ENCODE peak calls at places on chromosomes 1 and 21, in five cellular contexts. X is DND-41, L is heart right ventricle, N is left ventricle myocardium inferior, U is GM23338. Q is an unnamed sample.

GRCh38 chr1:18328803-18329202 is 151.9 kb upstream of the KLHDC7A start:
- DNase-seq in X (no peak), L (no peak), N (no peak), U (no peak), Q (no peak)

GRCh38 chr1:221138516-221138915 is 259.3 kb downstream of the HLX start:
- DNase-seq in X (no peak), L (no peak), N (no peak), U (no peak), Q (no peak)

GRCh38 chr1:234170622-234171021 is 202.6 kb upstream of the COA6 start:
- DNase-seq in X (peak; percentile 92), L (no peak), N (no peak), U (no peak), Q (no peak)

GRCh38 chr1:110677016-110677415 is 2.3 kb upstream of the KCNA3 start:
- DNase-seq in X (no peak), L (no peak), N (no peak), U (no peak), Q (no peak)

GRCh38 chr1:31799895-31800676 is 15.7 kb downstream of the SPOCD1 start:
- DNase-seq in X (no peak), L (no peak), N (no peak), U (no peak), Q (no peak)

GRCh38 chr1:35931424-35932157 is 686 bp downstream of the AGO3 start:
- DNase-seq in X (no peak), L (peak; percentile 6), N (no peak), U (no peak), Q (no peak)

GRCh38 chr1:43997295-43997694 is 5.9 kb downstream of the CCDC24 start:
- DNase-seq in X (no peak), L (no peak), N (no peak), U (no peak), Q (no peak)

GRCh38 chr1:97364086-97364485 is 556.7 kb downstream of the DPYD start:
- DNase-seq in X (no peak), L (no peak), N (no peak), U (no peak), Q (no peak)

GRCh38 chr1:17190526-17190995 is 14.4 kb upstream of the PADI1 start:
- DNase-seq in X (no peak), L (no peak), N (no peak), U (no peak), Q (no peak)

GRCh38 chr1:89425056-89425455 is 61.2 kb downstream of the GBP6 start:
- DNase-seq in X (no peak), L (no peak), N (no peak), U (no peak), Q (no peak)

GRCh38 chr1:213061263-213061662 is 10.2 kb downstream of the RPS6KC1 start:
- DNase-seq in X (no peak), L (no peak), N (no peak), U (peak; percentile 43), Q (no peak)

GRCh38 chr1:1779691-1780597 is 1.7 kb upstream of the NADK start:
- DNase-seq in X (peak; percentile 68), L (peak; percentile 42), N (peak; percentile 55), U (peak; percentile 86), Q (peak; percentile 86)

GRCh38 chr1:61518670-61519400 is 206.1 kb downstream of the TM2D1 start:
- DNase-seq in X (no peak), L (no peak), N (no peak), U (no peak), Q (no peak)

GRCh38 chr1:247367786-247368342 is 36.2 kb upstream of the ZNF496 start:
- DNase-seq in X (no peak), L (no peak), N (no peak), U (no peak), Q (no peak)

GRCh38 chr1:44405041-44405803 is at the start of gene RNF220:
- DNase-seq in X (no peak), L (peak; percentile 70), N (peak; percentile 53), U (peak; percentile 93), Q (peak; percentile 49)

GRCh38 chr1:206555473-206555935 is 48.2 kb downstream of the RASSF5 start:
- DNase-seq in X (no peak), L (peak; percentile 32), N (peak; percentile 63), U (peak; percentile 9), Q (peak; percentile 58)

GRCh38 chr1:34827341-34827941 is 32.1 kb downstream of the SMIM12 start:
- DNase-seq in X (no peak), L (no peak), N (no peak), U (no peak), Q (no peak)

GRCh38 chr1:186059752-186060151 is 315.3 kb downstream of the TPR start:
- DNase-seq in X (no peak), L (no peak), N (no peak), U (no peak), Q (no peak)

GRCh38 chr1:15944308-15945010 is 31.4 kb downstream of the ZBTB17 start:
- DNase-seq in X (peak; percentile 6), L (no peak), N (no peak), U (peak; percentile 52), Q (no peak)

GRCh38 chr1:23843644-23844043 is 18.4 kb upstream of the HMGCL start:
- DNase-seq in X (no peak), L (no peak), N (no peak), U (no peak), Q (no peak)

GRCh38 chr1:226731257-226731893 is 7.7 kb downstream of the ITPKB start:
- DNase-seq in X (no peak), L (no peak), N (no peak), U (no peak), Q (no peak)

GRCh38 chr1:63323866-63324778 is 1.8 kb downstream of the FOXD3 start:
- DNase-seq in X (no peak), L (no peak), N (no peak), U (peak; percentile 65), Q (no peak)

GRCh38 chr1:223129229-223129851 is 13.7 kb downstream of the TLR5 start:
- DNase-seq in X (no peak), L (peak; percentile 75), N (peak; percentile 80), U (peak; percentile 86), Q (peak; percentile 59)

GRCh38 chr1:98659879-98660278 is 1.6 kb upstream of the SNX7 start:
- DNase-seq in X (no peak), L (no peak), N (no peak), U (no peak), Q (no peak)

GRCh38 chr1:101344745-101345144 is 107.9 kb downstream of the S1PR1 start:
- DNase-seq in X (no peak), L (no peak), N (no peak), U (no peak), Q (no peak)

DNA sequence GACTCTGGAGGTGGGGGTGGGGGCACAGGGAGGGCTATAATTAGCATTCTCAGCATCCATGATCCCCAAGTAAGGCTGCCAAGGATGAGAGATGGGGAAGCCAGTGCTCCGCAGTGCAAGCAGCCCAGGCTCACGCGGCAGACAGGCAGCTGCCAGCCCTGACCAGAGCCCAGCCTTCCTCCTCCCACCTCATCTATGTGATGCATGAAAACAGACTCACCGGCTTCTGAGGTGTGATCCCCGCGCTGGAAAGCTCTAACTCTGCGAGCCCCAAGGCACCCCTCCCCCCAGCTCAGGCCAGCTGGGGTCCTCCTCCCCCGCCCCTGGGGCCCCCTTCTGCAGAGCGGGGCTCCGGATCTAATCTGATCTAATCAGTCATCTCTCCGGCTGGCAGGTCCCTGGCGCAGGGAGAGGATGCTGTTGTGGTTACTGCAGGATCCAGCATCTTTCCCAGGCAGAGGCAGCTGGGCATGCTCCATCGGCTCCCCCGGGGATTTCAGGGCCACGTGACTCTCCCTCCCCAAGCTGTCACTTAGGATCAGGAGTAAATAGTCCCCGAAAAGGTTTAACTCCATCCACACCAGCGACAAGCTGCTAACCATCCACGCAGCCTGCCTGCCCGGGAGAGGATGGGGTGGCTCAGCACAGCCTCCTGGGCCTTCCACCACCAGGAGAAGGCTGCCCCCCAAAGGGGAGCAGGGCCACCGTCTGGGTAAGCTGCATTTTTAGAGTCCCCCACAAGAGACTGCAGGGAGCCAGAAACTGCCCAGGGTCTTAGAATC is at the start of gene PLEKHA6:
- DNase-seq in X (peak; percentile 55), L (peak; percentile 49), N (peak; percentile 65), U (peak; percentile 67), Q (no peak)
- TF ChIP-seq CTCF in X (peak; percentile 26), L (peak; percentile 46), N (peak; percentile 42), U (peak; percentile 76), Q (no peak)

GRCh38 chr1:202642619-202643291 is 67.5 kb downstream of the SYT2 start:
- DNase-seq in X (no peak), L (no peak), N (no peak), U (peak; percentile 56), Q (no peak)

GRCh38 chr1:202642212-202642611 is 68.0 kb downstream of the SYT2 start:
- DNase-seq in X (no peak), L (no peak), N (no peak), U (no peak), Q (no peak)

GRCh38 chr1:202644219-202645096 is 65.8 kb downstream of the SYT2 start:
- DNase-seq in X (no peak), L (no peak), N (no peak), U (peak; percentile 50), Q (no peak)

GRCh38 chr1:202645097-202645476 is 65.2 kb downstream of the SYT2 start:
- DNase-seq in X (no peak), L (no peak), N (no peak), U (no peak), Q (no peak)

DNA sequence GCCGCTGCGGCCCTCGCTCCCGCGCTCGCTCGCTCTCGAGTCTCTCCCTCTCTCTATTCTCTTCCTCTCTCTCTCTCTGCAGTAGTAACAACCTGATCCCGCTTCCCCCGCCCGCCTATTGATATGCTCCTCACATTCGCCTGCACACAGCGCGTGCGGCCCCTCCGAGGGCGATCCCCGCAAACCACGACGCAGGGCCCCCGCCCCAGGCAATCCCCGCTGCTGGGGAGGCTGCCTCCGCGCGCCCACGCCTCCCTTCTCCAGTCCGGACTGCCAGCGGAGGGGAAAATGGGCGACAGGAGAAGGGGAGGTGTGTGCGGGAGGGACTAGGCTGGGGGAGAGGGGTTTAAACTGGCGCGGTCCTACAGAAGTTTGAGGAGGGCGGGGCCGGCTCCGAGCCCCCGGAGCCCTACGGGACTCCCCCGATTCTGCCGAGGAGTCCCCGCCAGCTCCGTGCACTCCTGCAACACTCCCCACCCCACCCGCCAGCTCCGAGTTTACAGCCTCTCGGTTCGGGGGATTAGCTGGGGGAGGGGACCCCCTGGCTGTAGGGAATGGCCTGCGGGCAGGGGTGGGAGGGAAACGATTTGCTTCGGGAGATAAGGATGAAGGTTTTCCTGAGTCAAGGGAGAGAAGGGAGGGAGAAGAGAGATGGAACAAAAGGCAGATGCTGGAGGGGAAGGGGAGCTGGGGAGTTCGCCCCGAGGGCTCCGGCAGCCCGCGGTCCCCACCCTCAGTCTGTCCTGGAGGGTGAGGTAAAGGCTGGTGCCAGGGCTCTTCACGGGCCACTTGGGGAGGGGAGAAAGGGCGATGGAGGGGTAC is 66.6 kb downstream of the SYT2 start:
- DNase-seq in X (no peak), L (no peak), N (no peak), U (peak; percentile 72), Q (no peak)
- H3K27me3 ChIP-seq in X (peaks cover 14% of the 10 kb centered on the region), L (peaks cover 64% of the 10 kb centered on the region), N (peaks cover 95% of the 10 kb centered on the region), U (peaks cover 52% of the 10 kb centered on the region), Q (no peaks in the 10 kb centered on the region)

DNA sequence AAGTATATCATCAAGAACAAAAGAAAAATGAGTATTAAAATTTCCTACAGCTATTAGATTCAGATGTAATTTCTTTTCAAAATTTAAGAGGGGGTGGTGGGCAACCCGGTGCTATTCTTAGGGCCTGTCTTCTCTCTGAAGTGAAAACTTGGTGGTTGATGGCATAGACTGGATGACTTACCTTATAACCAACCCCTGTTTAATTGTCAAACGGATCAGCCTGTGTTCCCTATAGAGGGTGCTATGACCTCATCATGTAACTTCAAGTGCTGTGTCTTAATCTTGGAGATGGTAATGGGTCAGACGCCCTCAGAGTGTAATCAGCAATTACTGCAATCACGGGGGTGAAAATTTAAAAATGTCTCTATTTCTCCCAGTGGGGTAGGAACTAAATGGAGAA is 176.2 kb downstream of the PCP4 start:
- DNase-seq in X (no peak), L (no peak), N (no peak), U (peak; percentile 2), Q (no peak)
- TF ChIP-seq CTCF in X (no peak), L (peak; percentile 30), N (peak; percentile 46), U (peak; percentile 44), Q (no peak)

GRCh38 chr1:94456736-94457135 is 38.5 kb downstream of the ABCD3 start:
- DNase-seq in X (no peak), L (no peak), N (no peak), U (no peak), Q (no peak)
- H3K27me3 ChIP-seq in X (no peaks in the 10 kb centered on the region), L (no peaks in the 10 kb centered on the region), N (no peaks in the 10 kb centered on the region), U (no peaks in the 10 kb centered on the region), Q (no peaks in the 10 kb centered on the region)